ENCODE peak calls at places on chromosome 15, in seven cellular contexts. A is SW480, E is B cell, H is head of caudate nucleus, B is H4, Z is AG08396, Y is G401. W is an unnamed sample.

GRCh38 chr15:71679223-71680078 is 130.9 kb upstream of the NR2E3 start:
- DNase-seq in A (no peak), E (no peak), H (no peak), B (no peak), Z (no peak), Y (no peak), W (no peak)

GRCh38 chr15:66644815-66645345 is 57.2 kb upstream of the SMAD6 start:
- DNase-seq in A (no peak), E (no peak), H (no peak), B (no peak), Z (peak; percentile 67), Y (no peak), W (no peak)

GRCh38 chr15:40060241-40060961 is 21.4 kb upstream of the SRP14 start:
- DNase-seq in A (no peak), E (no peak), H (no peak), B (no peak), Z (no peak), Y (no peak), W (no peak)

GRCh38 chr15:25709437-25710159 is 153.5 kb downstream of the ATP10A start:
- DNase-seq in A (no peak), E (no peak), H (no peak), B (no peak), Z (no peak), Y (no peak), W (no peak)

GRCh38 chr15:68888419-68888818 is 41.9 kb upstream of the SPESP1 start:
- DNase-seq in A (no peak), E (peak; percentile 46), H (no peak), B (no peak), Z (no peak), Y (no peak), W (peak; percentile 27)

GRCh38 chr15:40909662-40910625 is 15.7 kb downstream of the VPS18 start:
- DNase-seq in A (no peak), E (no peak), H (no peak), B (no peak), Z (no peak), Y (no peak), W (no peak)

GRCh38 chr15:22978691-22979068 is 1.5 kb downstream of the CYFIP1 start:
- DNase-seq in A (no peak), E (no peak), H (no peak), B (no peak), Z (no peak), Y (peak; percentile 45), W (no peak)

GRCh38 chr15:85749261-85750151 is 45.2 kb downstream of the KLHL25 start:
- DNase-seq in A (no peak), E (no peak), H (peak; percentile 70), B (no peak), Z (peak; percentile 55), Y (peak; percentile 55), W (no peak)

GRCh38 chr15:74790080-74790916 is 8.4 kb downstream of the CSK start:
- DNase-seq in A (peak; percentile 51), E (peak; percentile 71), H (peak; percentile 81), B (peak; percentile 90), Z (peak; percentile 83), Y (peak; percentile 47), W (no peak)

GRCh38 chr15:92817339-92817886 is 82.7 kb upstream of the CHD2 start:
- DNase-seq in A (peak; percentile 27), E (peak; percentile 64), H (no peak), B (no peak), Z (no peak), Y (peak; percentile 38), W (no peak)

GRCh38 chr15:92569778-92570177 is 85.8 kb downstream of the FAM174B start:
- DNase-seq in A (no peak), E (no peak), H (no peak), B (no peak), Z (no peak), Y (no peak), W (no peak)

GRCh38 chr15:100934735-100935134 is 15.6 kb downstream of the LRRK1 start:
- DNase-seq in A (peak; percentile 18), E (peak; percentile 33), H (no peak), B (peak; percentile 29), Z (no peak), Y (no peak), W (no peak)

GRCh38 chr15:58934521-58934920 is 1.0 kb upstream of the SLTM start:
- DNase-seq in A (peak; percentile 7), E (no peak), H (no peak), B (no peak), Z (no peak), Y (no peak), W (no peak)

GRCh38 chr15:32870240-32871033 is 152.6 kb downstream of the GREM1 start:
- DNase-seq in A (peak; percentile 47), E (peak; percentile 60), H (no peak), B (peak; percentile 96), Z (peak; percentile 78), Y (no peak), W (peak; percentile 42)

GRCh38 chr15:91942676-91943417 is 89.3 kb downstream of the SLCO3A1 start:
- DNase-seq in A (peak; percentile 87), E (no peak), H (peak; percentile 65), B (peak; percentile 85), Z (peak; percentile 79), Y (peak; percentile 72), W (no peak)

GRCh38 chr15:43253431-43254403 is 13.0 kb downstream of the TGM5 start:
- DNase-seq in A (no peak), E (peak; percentile 73), H (no peak), B (no peak), Z (no peak), Y (peak; percentile 29), W (peak; percentile 64)

GRCh38 chr15:61743352-61743909 is 316.8 kb downstream of the VPS13C start:
- DNase-seq in A (no peak), E (no peak), H (no peak), B (no peak), Z (no peak), Y (no peak), W (no peak)

GRCh38 chr15:63353887-63354286 is 27.8 kb downstream of the CA12 start:
- DNase-seq in A (no peak), E (no peak), H (no peak), B (no peak), Z (no peak), Y (no peak), W (no peak)

GRCh38 chr15:82832601-82833209 is 23.3 kb downstream of the WHAMM start:
- DNase-seq in A (peak; percentile 61), E (no peak), H (peak; percentile 73), B (peak; percentile 69), Z (peak; percentile 81), Y (no peak), W (peak; percentile 73)

GRCh38 chr15:91422704-91423254 is 322.7 kb downstream of the SV2B start:
- DNase-seq in A (no peak), E (no peak), H (no peak), B (no peak), Z (no peak), Y (no peak), W (no peak)

GRCh38 chr15:71443538-71443937 is 328.3 kb downstream of the THSD4 start:
- DNase-seq in A (peak; percentile 18), E (peak; percentile 18), H (peak; percentile 49), B (peak; percentile 19), Z (peak; percentile 52), Y (peak; percentile 39), W (peak; percentile 26)

GRCh38 chr15:101689901-101690300 is 34.4 kb downstream of the TARS3 start:
- DNase-seq in A (no peak), E (no peak), H (no peak), B (no peak), Z (peak; percentile 17), Y (no peak), W (no peak)

GRCh38 chr15:101357333-101357732 is 62.3 kb upstream of the SNRPA1 start:
- DNase-seq in A (no peak), E (no peak), H (no peak), B (no peak), Z (no peak), Y (no peak), W (no peak)

GRCh38 chr15:41950505-41950904 is 21.9 kb downstream of the EHD4 start:
- DNase-seq in A (no peak), E (no peak), H (no peak), B (no peak), Z (no peak), Y (no peak), W (no peak)

GRCh38 chr15:45588199-45588910 is 1.2 kb downstream of the BLOC1S6 start:
- DNase-seq in A (no peak), E (no peak), H (no peak), B (no peak), Z (no peak), Y (no peak), W (no peak)

GRCh38 chr15:40441736-40442531 is 1.2 kb downstream of the BAHD1 start:
- DNase-seq in A (no peak), E (peak; percentile 49), H (no peak), B (no peak), Z (no peak), Y (peak; percentile 38), W (peak; percentile 59)

GRCh38 chr15:31304736-31305365 is 21.8 kb upstream of the KLF13 start:
- DNase-seq in A (no peak), E (no peak), H (no peak), B (no peak), Z (peak; percentile 20), Y (peak; percentile 84), W (no peak)

GRCh38 chr15:43517354-43518072 is at the start of gene MAP1A:
- DNase-seq in A (no peak), E (peak; percentile 23), H (peak; percentile 80), B (peak; percentile 60), Z (peak; percentile 89), Y (peak; percentile 88), W (no peak)

GRCh38 chr15:36278219-36278618 is 301.2 kb upstream of the CDIN1 start:
- DNase-seq in A (no peak), E (no peak), H (no peak), B (peak; percentile 23), Z (no peak), Y (no peak), W (no peak)

GRCh38 chr15:81038975-81039607 is 38.4 kb downstream of the TLNRD1 start:
- DNase-seq in A (no peak), E (no peak), H (no peak), B (no peak), Z (no peak), Y (no peak), W (no peak)

GRCh38 chr15:91472316-91472756 is 372.3 kb downstream of the SV2B start:
- DNase-seq in A (no peak), E (no peak), H (no peak), B (peak; percentile 45), Z (no peak), Y (no peak), W (no peak)

GRCh38 chr15:58307313-58307961 is 124.4 kb upstream of the LIPC start:
- DNase-seq in A (no peak), E (no peak), H (no peak), B (no peak), Z (no peak), Y (peak; percentile 75), W (no peak)

GRCh38 chr15:31032959-31033358 is 41.5 kb upstream of the MTMR10 start:
- DNase-seq in A (no peak), E (no peak), H (no peak), B (no peak), Z (no peak), Y (no peak), W (no peak)

GRCh38 chr15:41948499-41948898 is 23.9 kb downstream of the EHD4 start:
- DNase-seq in A (no peak), E (no peak), H (no peak), B (no peak), Z (no peak), Y (no peak), W (no peak)

GRCh38 chr15:48862705-48863104 is 15.2 kb upstream of the EID1 start:
- DNase-seq in A (no peak), E (no peak), H (no peak), B (no peak), Z (no peak), Y (no peak), W (peak; percentile 26)

W was measured in GM10248.